ENCODE peak calls at places on chromosomes 13 and 19, in eight cellular contexts. One of them, this sample, is unnamed.

GRCh38 chr19:12034610-12035009 is 869 bp downstream of the ZNF433 start:
- DNase-seq in mucosa of descending colon: no peak
- DNase-seq in ascending aorta: no peak
- DNase-seq in HFF-Myc: no peak
- DNase-seq in heart right ventricle: no peak
- DNase-seq in psoas muscle: no peak
- DNase-seq in AG04450: no peak
- DNase-seq in IMR-90: no peak
- DNase-seq in this sample: no peak

GRCh38 chr13:31236211-31236786 is 36.5 kb downstream of the B3GLCT start:
- DNase-seq in heart right ventricle: no peak
- DNase-seq in IMR-90: peak; percentile 54
- DNase-seq in AG04450: peak; percentile 15
- DNase-seq in ascending aorta: no peak
- DNase-seq in psoas muscle: no peak
- DNase-seq in mucosa of descending colon: peak; percentile 68
- DNase-seq in HFF-Myc: no peak
- DNase-seq in this sample: peak; percentile 17

GRCh38 chr19:18593367-18594095 is 4.9 kb downstream of the REX1BD start:
- DNase-seq in heart right ventricle: no peak
- DNase-seq in psoas muscle: no peak
- DNase-seq in mucosa of descending colon: peak; percentile 29
- DNase-seq in ascending aorta: no peak
- DNase-seq in AG04450: no peak
- DNase-seq in HFF-Myc: no peak
- DNase-seq in IMR-90: no peak
- DNase-seq in this sample: no peak

GRCh38 chr19:38730731-38731589 is 13.3 kb downstream of the CAPN12 start:
- DNase-seq in HFF-Myc: no peak
- DNase-seq in mucosa of descending colon: no peak
- DNase-seq in AG04450: no peak
- DNase-seq in IMR-90: no peak
- DNase-seq in psoas muscle: no peak
- DNase-seq in ascending aorta: no peak
- DNase-seq in heart right ventricle: no peak
- DNase-seq in this sample: no peak

GRCh38 chr13:73096173-73097117 is 37.6 kb downstream of the KLF5 start:
- DNase-seq in IMR-90: peak; percentile 38
- DNase-seq in psoas muscle: no peak
- DNase-seq in mucosa of descending colon: no peak
- DNase-seq in ascending aorta: no peak
- DNase-seq in HFF-Myc: no peak
- DNase-seq in AG04450: no peak
- DNase-seq in heart right ventricle: no peak
- DNase-seq in this sample: no peak

GRCh38 chr19:14066139-14066538 is 4.3 kb upstream of the PALM3 start:
- DNase-seq in AG04450: no peak
- DNase-seq in IMR-90: no peak
- DNase-seq in heart right ventricle: no peak
- DNase-seq in ascending aorta: no peak
- DNase-seq in psoas muscle: no peak
- DNase-seq in HFF-Myc: no peak
- DNase-seq in mucosa of descending colon: no peak
- DNase-seq in this sample: no peak

GRCh38 chr13:80463673-80464352 is 122.9 kb upstream of the SPRY2 start:
- DNase-seq in ascending aorta: no peak
- DNase-seq in psoas muscle: no peak
- DNase-seq in IMR-90: no peak
- DNase-seq in HFF-Myc: no peak
- DNase-seq in heart right ventricle: no peak
- DNase-seq in AG04450: no peak
- DNase-seq in mucosa of descending colon: no peak
- DNase-seq in this sample: no peak

GRCh38 chr13:100131863-100132574 is 43.1 kb downstream of the PCCA start:
- DNase-seq in psoas muscle: no peak
- DNase-seq in AG04450: peak; percentile 23
- DNase-seq in heart right ventricle: no peak
- DNase-seq in ascending aorta: no peak
- DNase-seq in mucosa of descending colon: no peak
- DNase-seq in IMR-90: peak; percentile 96
- DNase-seq in HFF-Myc: peak; percentile 87
- DNase-seq in this sample: peak; percentile 41

GRCh38 chr13:103605546-103606326 is 539.5 kb upstream of the SLC10A2 start:
- DNase-seq in IMR-90: no peak
- DNase-seq in HFF-Myc: no peak
- DNase-seq in AG04450: no peak
- DNase-seq in heart right ventricle: no peak
- DNase-seq in psoas muscle: no peak
- DNase-seq in mucosa of descending colon: no peak
- DNase-seq in ascending aorta: no peak
- DNase-seq in this sample: no peak

GRCh38 chr13:108957369-108958012 is 328.1 kb downstream of the MYO16 start:
- DNase-seq in heart right ventricle: no peak
- DNase-seq in HFF-Myc: peak; percentile 91
- DNase-seq in psoas muscle: no peak
- DNase-seq in IMR-90: peak; percentile 85
- DNase-seq in AG04450: peak; percentile 55
- DNase-seq in mucosa of descending colon: no peak
- DNase-seq in ascending aorta: no peak
- DNase-seq in this sample: peak; percentile 21

GRCh38 chr13:50611117-50611781 is 232.2 kb downstream of the DLEU7 start:
- DNase-seq in HFF-Myc: no peak
- DNase-seq in mucosa of descending colon: no peak
- DNase-seq in ascending aorta: no peak
- DNase-seq in psoas muscle: no peak
- DNase-seq in AG04450: no peak
- DNase-seq in heart right ventricle: no peak
- DNase-seq in IMR-90: no peak
- DNase-seq in this sample: no peak

GRCh38 chr19:11578342-11579142 is 1.1 kb upstream of the ACP5 start:
- DNase-seq in heart right ventricle: peak; percentile 46
- DNase-seq in mucosa of descending colon: peak; percentile 75
- DNase-seq in psoas muscle: no peak
- DNase-seq in AG04450: no peak
- DNase-seq in ascending aorta: no peak
- DNase-seq in IMR-90: no peak
- DNase-seq in HFF-Myc: no peak
- DNase-seq in this sample: no peak

GRCh38 chr13:111382877-111383276 is 62.4 kb downstream of the TEX29 start:
- DNase-seq in ascending aorta: no peak
- DNase-seq in IMR-90: no peak
- DNase-seq in AG04450: no peak
- DNase-seq in HFF-Myc: no peak
- DNase-seq in mucosa of descending colon: no peak
- DNase-seq in heart right ventricle: no peak
- DNase-seq in psoas muscle: no peak
- DNase-seq in this sample: no peak

GRCh38 chr19:17121736-17122293 is 46.2 kb downstream of the MYO9B start:
- DNase-seq in IMR-90: peak; percentile 53
- DNase-seq in HFF-Myc: no peak
- DNase-seq in AG04450: no peak
- DNase-seq in heart right ventricle: no peak
- DNase-seq in mucosa of descending colon: no peak
- DNase-seq in ascending aorta: no peak
- DNase-seq in psoas muscle: no peak
- DNase-seq in this sample: no peak
- H3K4me3 ChIP-seq in IMR-90: no peak overlapping the region
- H3K4me3 ChIP-seq in HFF-Myc: no peak overlapping the region
- H3K4me3 ChIP-seq in AG04450: no peak overlapping the region
- H3K4me3 ChIP-seq in heart right ventricle: no peak overlapping the region
- H3K4me3 ChIP-seq in mucosa of descending colon: no peak overlapping the region
- H3K4me3 ChIP-seq in ascending aorta: no peak overlapping the region
- H3K4me3 ChIP-seq in psoas muscle: no peak overlapping the region
- H3K4me3 ChIP-seq in this sample: no peak overlapping the region

DNA sequence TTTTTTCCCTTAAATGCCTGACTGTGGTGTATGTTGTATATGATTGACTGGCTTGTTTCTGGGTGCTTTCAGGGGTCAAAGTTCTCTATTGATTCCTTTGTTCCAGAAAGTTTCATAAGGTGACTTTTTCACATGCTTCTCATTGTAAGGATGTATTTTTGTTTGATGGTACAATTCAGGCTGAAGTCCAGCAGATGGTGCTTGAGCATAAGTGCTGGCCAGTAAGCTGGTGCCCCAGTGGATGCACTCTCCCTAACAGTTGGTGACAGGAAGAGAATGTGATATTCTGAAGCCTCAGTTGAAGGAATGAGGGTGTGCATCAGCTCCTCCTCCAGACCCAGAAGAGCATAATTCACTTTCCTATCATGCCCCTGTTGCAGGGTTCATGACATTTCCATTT is 1941.6 kb upstream of the PRR20A start:
- DNase-seq in mucosa of descending colon: no peak
- DNase-seq in AG04450: no peak
- DNase-seq in ascending aorta: no peak
- DNase-seq in HFF-Myc: no peak
- DNase-seq in heart right ventricle: no peak
- DNase-seq in IMR-90: no peak
- DNase-seq in psoas muscle: no peak
- DNase-seq in this sample: no peak
- TF ChIP-seq CTCF in mucosa of descending colon: no peak
- TF ChIP-seq CTCF in AG04450: no peak
- TF ChIP-seq CTCF in ascending aorta: no peak
- TF ChIP-seq CTCF in HFF-Myc: no peak
- TF ChIP-seq CTCF in heart right ventricle: no peak
- TF ChIP-seq CTCF in IMR-90: no peak
- TF ChIP-seq CTCF in psoas muscle: no peak
- TF ChIP-seq CTCF in this sample: no peak

GRCh38 chr19:23817519-23817918 is 58.8 kb upstream of the ZNF681 start:
- DNase-seq in AG04450: no peak
- DNase-seq in mucosa of descending colon: peak; percentile 66
- DNase-seq in IMR-90: peak; percentile 4
- DNase-seq in ascending aorta: no peak
- DNase-seq in HFF-Myc: no peak
- DNase-seq in heart right ventricle: peak; percentile 21
- DNase-seq in psoas muscle: no peak
- DNase-seq in this sample: no peak
- H3K4me3 ChIP-seq in AG04450: no peak overlapping the region
- H3K4me3 ChIP-seq in mucosa of descending colon: no peak overlapping the region
- H3K4me3 ChIP-seq in IMR-90: no peak overlapping the region
- H3K4me3 ChIP-seq in ascending aorta: no peak overlapping the region
- H3K4me3 ChIP-seq in HFF-Myc: no peak overlapping the region
- H3K4me3 ChIP-seq in heart right ventricle: no peak overlapping the region
- H3K4me3 ChIP-seq in psoas muscle: no peak overlapping the region
- H3K4me3 ChIP-seq in this sample: no peak overlapping the region

DNA sequence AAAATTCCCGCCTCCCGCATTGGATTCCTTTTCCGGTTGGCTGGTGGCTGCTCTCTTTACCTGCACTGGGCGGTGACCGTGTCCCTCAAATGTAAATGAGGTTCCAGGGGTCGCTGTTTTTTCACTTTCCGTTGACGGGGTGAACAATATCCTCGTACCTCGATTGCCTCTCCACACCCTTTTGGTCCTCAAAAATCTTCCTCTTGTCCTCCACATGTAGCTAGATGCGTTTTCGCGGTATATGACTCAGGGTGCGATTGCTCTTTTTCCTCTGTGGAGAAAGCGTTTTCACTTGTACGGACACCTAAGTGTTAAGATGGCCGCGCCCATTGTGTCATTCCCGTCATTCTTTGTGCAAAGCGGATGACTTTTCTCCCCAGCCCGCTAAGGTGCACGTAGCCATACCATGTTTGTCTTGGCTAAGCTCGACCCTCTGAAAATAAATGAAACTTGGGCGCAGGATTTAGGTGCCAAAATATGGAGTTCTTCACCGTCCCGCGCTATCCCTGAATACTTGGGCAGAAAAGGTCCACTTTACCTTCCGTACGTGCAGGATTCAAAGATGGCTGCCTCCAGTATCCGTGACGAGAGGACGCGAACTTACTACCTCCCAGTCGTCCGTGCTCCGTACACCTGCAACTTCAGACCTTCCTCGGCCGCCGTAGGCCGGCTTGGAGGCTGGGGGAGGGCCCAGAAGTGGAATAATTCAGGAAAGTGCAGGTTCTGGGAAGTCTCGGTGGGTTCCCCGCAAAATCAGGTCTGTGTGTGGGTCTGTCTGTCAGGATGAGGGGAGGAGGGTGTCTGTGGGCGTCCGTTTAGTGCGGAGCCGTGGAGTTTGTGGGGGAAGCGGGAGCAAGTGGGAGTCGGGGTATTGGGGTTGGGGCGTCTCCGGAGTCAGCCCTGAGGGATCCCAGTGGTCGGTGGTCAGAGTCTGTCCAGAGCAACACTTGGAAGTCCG is at the start of gene ZNF613:
- DNase-seq in psoas muscle: peak; percentile 91
- DNase-seq in AG04450: peak; percentile 81
- DNase-seq in IMR-90: peak; percentile 94
- DNase-seq in heart right ventricle: peak; percentile 86
- DNase-seq in ascending aorta: peak; percentile 47
- DNase-seq in mucosa of descending colon: peak; percentile 93
- DNase-seq in HFF-Myc: peak; percentile 80
- DNase-seq in this sample: peak; percentile 70
- TF ChIP-seq CTCF in psoas muscle: peak; percentile 23
- TF ChIP-seq CTCF in AG04450: peak; percentile 22
- TF ChIP-seq CTCF in IMR-90: peak; percentile 3
- TF ChIP-seq CTCF in heart right ventricle: peak; percentile 24
- TF ChIP-seq CTCF in ascending aorta: peak; percentile 44
- TF ChIP-seq CTCF in mucosa of descending colon: no peak
- TF ChIP-seq CTCF in HFF-Myc: peak; percentile 5
- TF ChIP-seq CTCF in this sample: peak; percentile 2

GRCh38 chr19:29528946-29529645 is 3.3 kb downstream of the VSTM2B start:
- DNase-seq in heart right ventricle: no peak
- DNase-seq in mucosa of descending colon: no peak
- DNase-seq in ascending aorta: no peak
- DNase-seq in AG04450: no peak
- DNase-seq in psoas muscle: peak; percentile 34
- DNase-seq in IMR-90: no peak
- DNase-seq in HFF-Myc: no peak
- DNase-seq in this sample: no peak
- H3K4me3 ChIP-seq in heart right ventricle: peak overlapping the region; percentile 44
- H3K4me3 ChIP-seq in mucosa of descending colon: no peak overlapping the region
- H3K4me3 ChIP-seq in ascending aorta: no peak overlapping the region
- H3K4me3 ChIP-seq in AG04450: no peak overlapping the region
- H3K4me3 ChIP-seq in psoas muscle: peak overlapping the region; percentile 49
- H3K4me3 ChIP-seq in IMR-90: no peak overlapping the region
- H3K4me3 ChIP-seq in HFF-Myc: no peak overlapping the region
- H3K4me3 ChIP-seq in this sample: no peak overlapping the region